ENCODE peak calls at places on chromosomes 2 and 18, in six cellular contexts. Y is posterior cingulate gyrus; U is NCI-H1930; E is fibroblast of lung; B is activated naive CD4-positive, alpha-beta T cell treated with anti-CD3 and anti-CD28 coated beads, Interleukin-2, amount 50 U/mL, for 16 hours; O is small intestine. J is an unnamed sample.

GRCh38 chr2:9983413-9984216 is 32.1 kb downstream of the GRHL1 start:
- DNase-seq in U (no peak), O (no peak), E (no peak), Y (no peak), B (no peak), J (no peak)

GRCh38 chr2:4020153-4020552 is 316.8 kb downstream of the DCDC2C start:
- DNase-seq in B (no peak), Y (no peak), E (peak), O (no peak), U (no peak), J (no peak)

GRCh38 chr18:78875268-78875997 is 104.2 kb upstream of the SALL3 start:
- DNase-seq in B (no peak), Y (peak), E (no peak), U (no peak), O (peak), J (peak)

GRCh38 chr2:77520981-77521380 is 1.2 kb downstream of the LRRTM4 start:
- DNase-seq in Y (no peak), O (no peak), E (peak), B (no peak), U (no peak), J (no peak)

GRCh38 chr2:132632000-132632649 is 37.9 kb downstream of the LYPD1 start:
- DNase-seq in O (peak), Y (no peak), B (no peak), U (no peak), E (no peak), J (peak)

GRCh38 chr2:134401081-134401497 is 147.2 kb downstream of the MGAT5 start:
- DNase-seq in E (no peak), U (no peak), Y (no peak), B (no peak), O (no peak), J (no peak)

GRCh38 chr2:173991857-173992588 is 26.9 kb upstream of the SP3 start:
- DNase-seq in Y (no peak), O (no peak), B (no peak), U (no peak), E (peak), J (peak)

GRCh38 chr2:20992201-20992711 is 51.6 kb downstream of the APOB start:
- DNase-seq in E (no peak), B (no peak), O (no peak), Y (no peak), U (no peak), J (peak)

GRCh38 chr2:38037757-38038615 is 38.0 kb downstream of the CYP1B1 start:
- DNase-seq in B (no peak), U (peak), Y (peak), O (no peak), E (peak), J (no peak)

GRCh38 chr2:196166876-196167275 is 4.5 kb downstream of the STK17B start:
- DNase-seq in E (peak), Y (no peak), O (peak), U (no peak), B (no peak), J (no peak)

GRCh38 chr2:8611246-8611645 is 70.6 kb upstream of the ID2 start:
- DNase-seq in B (no peak), E (no peak), U (no peak), Y (no peak), O (no peak), J (no peak)

GRCh38 chr2:158932246-158932645 is 36.2 kb upstream of the TANC1 start:
- DNase-seq in Y (no peak), E (peak), O (no peak), B (no peak), U (no peak), J (no peak)

GRCh38 chr18:9578306-9578705 is 36.1 kb downstream of the PPP4R1 start:
- DNase-seq in O (no peak), E (no peak), Y (no peak), B (no peak), U (no peak), J (no peak)

J was measured in transverse colon.